ENCODE peak calls at places on chromosomes 7 and 10, in ten cellular contexts. One of them, this sample, is unnamed.

GRCh38 chr7:138802706-138803105 is 4.7 kb upstream of the ATP6V0A4 start:
- DNase-seq in WERI-Rb-1: no peak
- DNase-seq in MM.1S: no peak
- DNase-seq in transverse colon: no peak
- DNase-seq in BE2C: no peak
- DNase-seq in spleen: peak
- DNase-seq in astrocyte of the spinal cord: no peak
- DNase-seq in osteoblast: no peak
- DNase-seq in tibial artery: no peak
- DNase-seq in brain microvascular endothelial cell: no peak
- DNase-seq in this sample: no peak

GRCh38 chr10:89078729-89079672 is 88.4 kb downstream of the FAS start:
- DNase-seq in WERI-Rb-1: no peak
- DNase-seq in MM.1S: no peak
- DNase-seq in transverse colon: no peak
- DNase-seq in BE2C: no peak
- DNase-seq in spleen: no peak
- DNase-seq in astrocyte of the spinal cord: no peak
- DNase-seq in osteoblast: no peak
- DNase-seq in tibial artery: no peak
- DNase-seq in brain microvascular endothelial cell: no peak
- DNase-seq in this sample: no peak

GRCh38 chr10:12193193-12193592 is 2.5 kb downstream of the NUDT5 start:
- DNase-seq in WERI-Rb-1: no peak
- DNase-seq in MM.1S: no peak
- DNase-seq in transverse colon: no peak
- DNase-seq in BE2C: no peak
- DNase-seq in spleen: no peak
- DNase-seq in astrocyte of the spinal cord: no peak
- DNase-seq in osteoblast: no peak
- DNase-seq in tibial artery: no peak
- DNase-seq in brain microvascular endothelial cell: no peak
- DNase-seq in this sample: no peak

GRCh38 chr7:127534636-127535035 is 50.8 kb downstream of the GCC1 start:
- DNase-seq in WERI-Rb-1: no peak
- DNase-seq in MM.1S: no peak
- DNase-seq in transverse colon: no peak
- DNase-seq in BE2C: no peak
- DNase-seq in spleen: no peak
- DNase-seq in astrocyte of the spinal cord: no peak
- DNase-seq in osteoblast: no peak
- DNase-seq in tibial artery: no peak
- DNase-seq in brain microvascular endothelial cell: no peak
- DNase-seq in this sample: no peak

GRCh38 chr10:1109795-1110673 is 53.8 kb downstream of the WDR37 start:
- DNase-seq in WERI-Rb-1: peak
- DNase-seq in MM.1S: peak
- DNase-seq in transverse colon: peak
- DNase-seq in BE2C: peak
- DNase-seq in spleen: peak
- DNase-seq in astrocyte of the spinal cord: peak
- DNase-seq in osteoblast: peak
- DNase-seq in tibial artery: no peak
- DNase-seq in brain microvascular endothelial cell: peak
- DNase-seq in this sample: peak

GRCh38 chr7:43175525-43176200 is 63.2 kb downstream of the HECW1 start:
- DNase-seq in WERI-Rb-1: no peak
- DNase-seq in MM.1S: no peak
- DNase-seq in transverse colon: no peak
- DNase-seq in BE2C: no peak
- DNase-seq in spleen: no peak
- DNase-seq in astrocyte of the spinal cord: no peak
- DNase-seq in osteoblast: no peak
- DNase-seq in tibial artery: no peak
- DNase-seq in brain microvascular endothelial cell: no peak
- DNase-seq in this sample: no peak

GRCh38 chr10:775245-776075 is 86.0 kb upstream of the DIP2C start:
- DNase-seq in WERI-Rb-1: no peak
- DNase-seq in MM.1S: no peak
- DNase-seq in transverse colon: no peak
- DNase-seq in BE2C: no peak
- DNase-seq in spleen: no peak
- DNase-seq in astrocyte of the spinal cord: no peak
- DNase-seq in osteoblast: peak
- DNase-seq in tibial artery: peak
- DNase-seq in brain microvascular endothelial cell: no peak
- DNase-seq in this sample: no peak

GRCh38 chr10:35463878-35464277 is 127.6 kb downstream of the CCNY start:
- DNase-seq in WERI-Rb-1: peak
- DNase-seq in MM.1S: no peak
- DNase-seq in transverse colon: no peak
- DNase-seq in BE2C: no peak
- DNase-seq in spleen: no peak
- DNase-seq in astrocyte of the spinal cord: no peak
- DNase-seq in osteoblast: no peak
- DNase-seq in tibial artery: no peak
- DNase-seq in brain microvascular endothelial cell: no peak
- DNase-seq in this sample: no peak

GRCh38 chr10:1199897-1200721 is 143.9 kb downstream of the WDR37 start:
- DNase-seq in WERI-Rb-1: no peak
- DNase-seq in MM.1S: no peak
- DNase-seq in transverse colon: peak
- DNase-seq in BE2C: no peak
- DNase-seq in spleen: peak
- DNase-seq in astrocyte of the spinal cord: no peak
- DNase-seq in osteoblast: peak
- DNase-seq in tibial artery: no peak
- DNase-seq in brain microvascular endothelial cell: no peak
- DNase-seq in this sample: no peak

GRCh38 chr10:8811201-8811600 is 756.7 kb downstream of the GATA3 start:
- DNase-seq in WERI-Rb-1: no peak
- DNase-seq in MM.1S: no peak
- DNase-seq in transverse colon: no peak
- DNase-seq in BE2C: no peak
- DNase-seq in spleen: no peak
- DNase-seq in astrocyte of the spinal cord: no peak
- DNase-seq in osteoblast: no peak
- DNase-seq in tibial artery: no peak
- DNase-seq in brain microvascular endothelial cell: no peak
- DNase-seq in this sample: no peak

GRCh38 chr7:74587435-74588126 is 69.9 kb upstream of the GTF2I start:
- DNase-seq in WERI-Rb-1: no peak
- DNase-seq in MM.1S: no peak
- DNase-seq in transverse colon: peak
- DNase-seq in BE2C: peak
- DNase-seq in spleen: peak
- DNase-seq in astrocyte of the spinal cord: peak
- DNase-seq in osteoblast: peak
- DNase-seq in tibial artery: peak
- DNase-seq in brain microvascular endothelial cell: peak
- DNase-seq in this sample: peak

GRCh38 chr7:4880218-4880617 is 3.3 kb downstream of the RADIL start:
- DNase-seq in WERI-Rb-1: no peak
- DNase-seq in MM.1S: no peak
- DNase-seq in transverse colon: no peak
- DNase-seq in BE2C: no peak
- DNase-seq in spleen: no peak
- DNase-seq in astrocyte of the spinal cord: peak
- DNase-seq in osteoblast: peak
- DNase-seq in tibial artery: no peak
- DNase-seq in brain microvascular endothelial cell: no peak
- DNase-seq in this sample: no peak

GRCh38 chr7:73899731-73900142 is 38.8 kb downstream of the TMEM270 start:
- DNase-seq in WERI-Rb-1: no peak
- DNase-seq in MM.1S: no peak
- DNase-seq in transverse colon: peak
- DNase-seq in BE2C: no peak
- DNase-seq in spleen: no peak
- DNase-seq in astrocyte of the spinal cord: peak
- DNase-seq in osteoblast: peak
- DNase-seq in tibial artery: peak
- DNase-seq in brain microvascular endothelial cell: peak
- DNase-seq in this sample: peak

GRCh38 chr10:133249094-133249780 is 11.6 kb downstream of the VENTX start:
- DNase-seq in WERI-Rb-1: peak
- DNase-seq in MM.1S: no peak
- DNase-seq in transverse colon: no peak
- DNase-seq in BE2C: peak
- DNase-seq in spleen: no peak
- DNase-seq in astrocyte of the spinal cord: no peak
- DNase-seq in osteoblast: no peak
- DNase-seq in tibial artery: no peak
- DNase-seq in brain microvascular endothelial cell: no peak
- DNase-seq in this sample: no peak
- TF ChIP-seq CTCF in WERI-Rb-1: peak
- TF ChIP-seq CTCF in MM.1S: no peak
- TF ChIP-seq CTCF in transverse colon: no peak
- TF ChIP-seq CTCF in BE2C: no peak
- TF ChIP-seq CTCF in spleen: no peak
- TF ChIP-seq CTCF in astrocyte of the spinal cord: no peak
- TF ChIP-seq CTCF in osteoblast: no peak
- TF ChIP-seq CTCF in tibial artery: no peak
- TF ChIP-seq CTCF in brain microvascular endothelial cell: no peak
- TF ChIP-seq CTCF in this sample: no peak

GRCh38 chr7:143205560-143206293 is 16.1 kb upstream of the TAS2R40 start:
- DNase-seq in WERI-Rb-1: no peak
- DNase-seq in MM.1S: peak
- DNase-seq in transverse colon: peak
- DNase-seq in BE2C: no peak
- DNase-seq in spleen: no peak
- DNase-seq in astrocyte of the spinal cord: no peak
- DNase-seq in osteoblast: no peak
- DNase-seq in tibial artery: no peak
- DNase-seq in brain microvascular endothelial cell: no peak
- DNase-seq in this sample: no peak
- H3K4me3 ChIP-seq in WERI-Rb-1: no peak
- H3K4me3 ChIP-seq in MM.1S: peak
- H3K4me3 ChIP-seq in transverse colon: no peak
- H3K4me3 ChIP-seq in BE2C: no peak
- H3K4me3 ChIP-seq in spleen: peak
- H3K4me3 ChIP-seq in astrocyte of the spinal cord: no peak
- H3K4me3 ChIP-seq in osteoblast: no peak
- H3K4me3 ChIP-seq in tibial artery: no peak
- H3K4me3 ChIP-seq in brain microvascular endothelial cell: no peak
- H3K4me3 ChIP-seq in this sample: no peak

GRCh38 chr10:20962165-20962564 is 65.1 kb upstream of the NEBL start:
- DNase-seq in WERI-Rb-1: no peak
- DNase-seq in MM.1S: no peak
- DNase-seq in transverse colon: no peak
- DNase-seq in BE2C: no peak
- DNase-seq in spleen: no peak
- DNase-seq in astrocyte of the spinal cord: no peak
- DNase-seq in osteoblast: no peak
- DNase-seq in tibial artery: no peak
- DNase-seq in brain microvascular endothelial cell: no peak
- DNase-seq in this sample: no peak

GRCh38 chr10:20963721-20964595 is 66.8 kb upstream of the NEBL start:
- DNase-seq in WERI-Rb-1: no peak
- DNase-seq in MM.1S: no peak
- DNase-seq in transverse colon: no peak
- DNase-seq in BE2C: no peak
- DNase-seq in spleen: no peak
- DNase-seq in astrocyte of the spinal cord: no peak
- DNase-seq in osteoblast: no peak
- DNase-seq in tibial artery: no peak
- DNase-seq in brain microvascular endothelial cell: no peak
- DNase-seq in this sample: no peak

GRCh38 chr10:20959178-20959577 is 62.1 kb upstream of the NEBL start:
- DNase-seq in WERI-Rb-1: no peak
- DNase-seq in MM.1S: no peak
- DNase-seq in transverse colon: no peak
- DNase-seq in BE2C: no peak
- DNase-seq in spleen: no peak
- DNase-seq in astrocyte of the spinal cord: no peak
- DNase-seq in osteoblast: no peak
- DNase-seq in tibial artery: no peak
- DNase-seq in brain microvascular endothelial cell: no peak
- DNase-seq in this sample: no peak

GRCh38 chr10:20966426-20966825 is 69.3 kb upstream of the NEBL start:
- DNase-seq in WERI-Rb-1: no peak
- DNase-seq in MM.1S: no peak
- DNase-seq in transverse colon: no peak
- DNase-seq in BE2C: no peak
- DNase-seq in spleen: no peak
- DNase-seq in astrocyte of the spinal cord: no peak
- DNase-seq in osteoblast: no peak
- DNase-seq in tibial artery: no peak
- DNase-seq in brain microvascular endothelial cell: no peak
- DNase-seq in this sample: no peak

GRCh38 chr10:20963056-20963455 is 65.9 kb upstream of the NEBL start:
- DNase-seq in WERI-Rb-1: no peak
- DNase-seq in MM.1S: no peak
- DNase-seq in transverse colon: no peak
- DNase-seq in BE2C: no peak
- DNase-seq in spleen: no peak
- DNase-seq in astrocyte of the spinal cord: peak
- DNase-seq in osteoblast: no peak
- DNase-seq in tibial artery: no peak
- DNase-seq in brain microvascular endothelial cell: no peak
- DNase-seq in this sample: no peak
- TF ChIP-seq CTCF in WERI-Rb-1: no peak
- TF ChIP-seq CTCF in MM.1S: no peak
- TF ChIP-seq CTCF in transverse colon: no peak
- TF ChIP-seq CTCF in BE2C: no peak
- TF ChIP-seq CTCF in spleen: no peak
- TF ChIP-seq CTCF in astrocyte of the spinal cord: no peak
- TF ChIP-seq CTCF in osteoblast: no peak
- TF ChIP-seq CTCF in tibial artery: no peak
- TF ChIP-seq CTCF in brain microvascular endothelial cell: no peak
- TF ChIP-seq CTCF in this sample: no peak

GRCh38 chr10:43667317-43667731 is 18.6 kb upstream of the ZNF32 start:
- DNase-seq in WERI-Rb-1: no peak
- DNase-seq in MM.1S: no peak
- DNase-seq in transverse colon: no peak
- DNase-seq in BE2C: no peak
- DNase-seq in spleen: no peak
- DNase-seq in astrocyte of the spinal cord: peak
- DNase-seq in osteoblast: peak
- DNase-seq in tibial artery: no peak
- DNase-seq in brain microvascular endothelial cell: no peak
- DNase-seq in this sample: no peak

GRCh38 chr10:43665054-43665453 is 16.4 kb upstream of the ZNF32 start:
- DNase-seq in WERI-Rb-1: no peak
- DNase-seq in MM.1S: no peak
- DNase-seq in transverse colon: no peak
- DNase-seq in BE2C: no peak
- DNase-seq in spleen: no peak
- DNase-seq in astrocyte of the spinal cord: no peak
- DNase-seq in osteoblast: no peak
- DNase-seq in tibial artery: no peak
- DNase-seq in brain microvascular endothelial cell: no peak
- DNase-seq in this sample: no peak

GRCh38 chr10:43671659-43672555 is 23.2 kb upstream of the ZNF32 start:
- DNase-seq in WERI-Rb-1: peak
- DNase-seq in MM.1S: peak
- DNase-seq in transverse colon: peak
- DNase-seq in BE2C: peak
- DNase-seq in spleen: no peak
- DNase-seq in astrocyte of the spinal cord: peak
- DNase-seq in osteoblast: peak
- DNase-seq in tibial artery: no peak
- DNase-seq in brain microvascular endothelial cell: peak
- DNase-seq in this sample: peak

GRCh38 chr10:43666551-43666950 is 17.9 kb upstream of the ZNF32 start:
- DNase-seq in WERI-Rb-1: no peak
- DNase-seq in MM.1S: no peak
- DNase-seq in transverse colon: no peak
- DNase-seq in BE2C: no peak
- DNase-seq in spleen: no peak
- DNase-seq in astrocyte of the spinal cord: no peak
- DNase-seq in osteoblast: no peak
- DNase-seq in tibial artery: no peak
- DNase-seq in brain microvascular endothelial cell: no peak
- DNase-seq in this sample: no peak

GRCh38 chr10:43667736-43668371 is 19.2 kb upstream of the ZNF32 start:
- DNase-seq in WERI-Rb-1: no peak
- DNase-seq in MM.1S: no peak
- DNase-seq in transverse colon: no peak
- DNase-seq in BE2C: no peak
- DNase-seq in spleen: no peak
- DNase-seq in astrocyte of the spinal cord: no peak
- DNase-seq in osteoblast: no peak
- DNase-seq in tibial artery: no peak
- DNase-seq in brain microvascular endothelial cell: no peak
- DNase-seq in this sample: no peak
- H3K4me3 ChIP-seq in WERI-Rb-1: no peak
- H3K4me3 ChIP-seq in MM.1S: no peak
- H3K4me3 ChIP-seq in transverse colon: no peak
- H3K4me3 ChIP-seq in BE2C: no peak
- H3K4me3 ChIP-seq in spleen: peak
- H3K4me3 ChIP-seq in astrocyte of the spinal cord: no peak
- H3K4me3 ChIP-seq in osteoblast: peak
- H3K4me3 ChIP-seq in tibial artery: peak
- H3K4me3 ChIP-seq in brain microvascular endothelial cell: peak
- H3K4me3 ChIP-seq in this sample: peak

This sample was measured in astrocyte of the cerebellum.